ENCODE peak calls at places on chromosomes 2 and 18, in ten cellular contexts. L is tibial nerve, U is spleen, T is OCI-LY7, H is pancreas, M is right cardiac atrium, N is ovary, A is HCT116, W is right atrium auricular region, S is left lung. Y is an unnamed sample.

GRCh38 chr18:58635891-58636290 is 7.0 kb upstream of the ALPK2 start:
- DNase-seq in S (no peak), T (no peak), N (no peak), A (peak), W (no peak), M (no peak), L (no peak), U (no peak), H (no peak), Y (no peak)

GRCh38 chr2:129906139-129906860 is 73.2 kb upstream of the RAB6C start:
- DNase-seq in M (no peak), S (no peak), T (no peak), L (no peak), N (no peak), H (peak), W (no peak), A (no peak), U (no peak), Y (no peak)

GRCh38 chr18:56431551-56431950 is 206.8 kb downstream of the TXNL1 start:
- DNase-seq in S (no peak), H (no peak), N (no peak), T (no peak), A (no peak), L (no peak), M (no peak), W (no peak), U (no peak), Y (no peak)

GRCh38 chr2:226865273-226865672 is 29.4 kb downstream of the RHBDD1 start:
- DNase-seq in H (no peak), W (no peak), S (no peak), N (no peak), A (no peak), L (no peak), T (no peak), M (no peak), U (no peak), Y (no peak)

GRCh38 chr2:42084231-42084671 is 36.4 kb downstream of the PKDCC start:
- DNase-seq in S (no peak), A (no peak), N (peak), W (no peak), H (no peak), L (peak), U (peak), T (no peak), M (peak), Y (no peak)

GRCh38 chr2:59754336-59754735 is 799.1 kb downstream of the BCL11A start:
- DNase-seq in T (no peak), W (no peak), M (no peak), H (no peak), U (no peak), N (no peak), A (no peak), S (no peak), L (no peak), Y (no peak)

GRCh38 chr2:47072728-47073191 is 82.3 kb downstream of the STPG4 start:
- DNase-seq in H (no peak), M (peak), U (no peak), S (no peak), W (no peak), L (peak), N (peak), T (peak), A (no peak), Y (peak)

GRCh38 chr2:100520224-100520623 is 42.6 kb upstream of the PDCL3 start:
- DNase-seq in W (no peak), A (no peak), L (no peak), U (no peak), T (no peak), H (no peak), M (no peak), N (no peak), S (no peak), Y (no peak)

GRCh38 chr2:46259782-46260178 is 37.4 kb upstream of the EPAS1 start:
- DNase-seq in H (no peak), L (no peak), S (no peak), A (no peak), U (no peak), N (no peak), T (no peak), M (no peak), W (no peak), Y (no peak)

GRCh38 chr2:164745012-164745797 is 96.4 kb downstream of the COBLL1 start:
- DNase-seq in T (no peak), S (no peak), H (no peak), M (no peak), W (no peak), A (no peak), U (no peak), L (no peak), N (no peak), Y (no peak)

GRCh38 chr2:151718796-151719195 is 15.5 kb downstream of the NEB start:
- DNase-seq in A (no peak), H (no peak), W (no peak), S (no peak), L (no peak), U (no peak), M (no peak), N (no peak), T (no peak), Y (no peak)

GRCh38 chr2:7878786-7879515 is 802.9 kb upstream of the ID2 start:
- DNase-seq in H (no peak), W (no peak), N (no peak), A (no peak), S (no peak), U (no peak), M (peak), T (no peak), L (no peak), Y (no peak)

GRCh38 chr18:74775239-74775638 is 177.6 kb downstream of the ZNF407 start:
- DNase-seq in A (no peak), W (no peak), U (no peak), T (no peak), H (no peak), S (no peak), N (no peak), M (no peak), L (no peak), Y (no peak)

GRCh38 chr2:213242653-213243052 is 41.6 kb upstream of the SPAG16 start:
- DNase-seq in S (no peak), N (no peak), A (no peak), U (no peak), L (no peak), H (no peak), W (no peak), T (no peak), M (no peak), Y (no peak)

GRCh38 chr2:47488870-47489584 is 86.1 kb downstream of the MSH2 start:
- DNase-seq in U (no peak), T (no peak), S (no peak), A (peak), H (no peak), W (no peak), N (no peak), M (no peak), L (peak), Y (no peak)

GRCh38 chr2:181656450-181657261 is at the start of gene CERKL:
- DNase-seq in N (no peak), M (peak), S (peak), W (no peak), L (no peak), U (peak), H (peak), T (no peak), A (peak), Y (peak)

GRCh38 chr2:234091432-234091879 is 41.0 kb downstream of the SPP2 start:
- DNase-seq in H (no peak), A (no peak), S (no peak), U (no peak), W (no peak), T (no peak), M (no peak), N (no peak), L (no peak), Y (no peak)

GRCh38 chr2:22944141-22944540 is 440.8 kb upstream of the KLHL29 start:
- DNase-seq in W (no peak), S (peak), U (no peak), L (no peak), T (no peak), N (no peak), M (no peak), A (no peak), H (no peak), Y (no peak)

GRCh38 chr2:151306621-151307020 is 17.2 kb upstream of the NMI start:
- DNase-seq in M (no peak), W (no peak), S (no peak), L (no peak), U (no peak), T (no peak), A (no peak), N (no peak), H (no peak), Y (no peak)

GRCh38 chr18:9824474-9824832 is 61.3 kb upstream of the TXNDC2 start:
- DNase-seq in N (no peak), H (no peak), U (no peak), T (no peak), L (no peak), M (peak), S (no peak), W (peak), A (no peak), Y (no peak)

GRCh38 chr18:34957864-34958259 is 83.4 kb upstream of the MAPRE2 start:
- DNase-seq in L (no peak), H (no peak), A (no peak), N (no peak), W (no peak), U (no peak), M (no peak), S (no peak), T (no peak), Y (no peak)

GRCh38 chr2:206267567-206267966 is 6.9 kb upstream of the ZDBF2 start:
- DNase-seq in A (no peak), N (no peak), S (no peak), W (no peak), L (no peak), H (no peak), T (no peak), M (no peak), U (no peak), Y (no peak)

GRCh38 chr18:25830787-25831186 is 259.6 kb downstream of the SS18 start:
- DNase-seq in A (no peak), L (peak), U (no peak), S (no peak), H (no peak), T (no peak), W (peak), M (peak), N (peak), Y (no peak)

GRCh38 chr2:32750880-32751279 is 123.0 kb downstream of the TTC27 start:
- DNase-seq in N (no peak), S (no peak), A (no peak), H (no peak), W (no peak), U (no peak), L (no peak), T (no peak), M (no peak), Y (no peak)

GRCh38 chr2:54863660-54864059 is 140.2 kb downstream of the EML6 start:
- DNase-seq in N (no peak), W (no peak), A (no peak), M (no peak), S (no peak), L (no peak), T (no peak), U (no peak), H (no peak), Y (no peak)

GRCh38 chr2:96499061-96499960 is 5.8 kb downstream of the NEURL3 start:
- DNase-seq in U (no peak), A (no peak), W (peak), H (no peak), L (no peak), N (no peak), M (no peak), T (no peak), S (no peak), Y (no peak)

GRCh38 chr2:12950957-12951656 is 234.4 kb downstream of the TRIB2 start:
- DNase-seq in N (no peak), W (no peak), L (no peak), M (no peak), U (no peak), A (no peak), H (no peak), T (no peak), S (no peak), Y (no peak)

GRCh38 chr2:66575625-66576371 is 140.9 kb downstream of the MEIS1 start:
- DNase-seq in U (peak), W (no peak), S (peak), L (no peak), N (peak), H (peak), M (peak), A (no peak), T (no peak), Y (peak)

GRCh38 chr18:50956116-50956515 is 11.7 kb upstream of the ELAC1 start:
- DNase-seq in H (no peak), L (no peak), A (no peak), N (no peak), M (no peak), W (no peak), S (no peak), T (no peak), U (no peak), Y (no peak)

GRCh38 chr2:151757861-151758260 is 23.6 kb upstream of the NEB start:
- DNase-seq in A (no peak), T (no peak), L (no peak), U (no peak), M (no peak), N (no peak), H (no peak), S (no peak), W (no peak), Y (no peak)

DNA sequence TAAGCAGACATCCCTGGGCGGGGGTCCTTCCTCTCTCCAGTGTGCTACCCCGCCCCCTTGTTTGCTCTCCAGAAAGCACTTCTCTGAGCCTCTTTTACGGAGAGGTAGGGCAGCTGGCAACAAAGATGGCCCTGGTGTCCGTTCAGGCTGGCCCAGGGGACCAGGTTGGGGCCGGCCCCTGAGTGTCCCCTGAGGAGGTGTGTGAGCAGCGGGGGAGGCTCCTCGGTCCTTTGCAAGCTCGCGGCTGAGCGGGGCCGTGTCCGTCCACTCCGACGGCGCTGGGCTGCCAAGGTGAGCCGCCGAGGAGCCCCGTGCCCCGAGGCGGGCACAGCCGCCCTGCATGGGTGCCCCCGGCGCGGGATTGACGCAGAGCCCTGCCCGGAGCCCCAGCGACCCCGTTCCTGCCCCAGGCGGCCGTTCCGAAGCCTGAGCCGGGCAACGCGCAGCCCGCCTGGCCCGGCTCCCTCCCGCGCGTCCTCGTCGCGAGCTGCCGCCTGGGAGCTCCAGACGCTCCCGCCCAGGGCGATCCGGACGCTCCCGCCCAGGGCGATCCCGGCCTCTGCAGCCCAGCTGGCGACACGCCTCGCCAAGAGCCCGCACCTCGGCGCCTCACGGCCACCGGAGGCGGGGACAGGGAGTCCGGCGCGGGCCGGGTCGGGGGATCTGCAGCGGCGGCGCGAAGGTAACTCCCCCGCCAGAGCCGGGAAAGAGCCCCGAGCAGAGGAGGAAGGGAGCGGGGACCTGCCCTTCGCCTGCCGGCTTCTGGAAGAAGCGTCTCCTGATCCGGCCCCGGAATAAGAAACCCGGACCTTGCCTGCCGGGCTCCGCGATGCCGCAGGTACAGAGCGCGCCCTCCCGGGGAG is at the start of gene PROKR1:
- DNase-seq in T (no peak), W (no peak), L (no peak), A (no peak), U (peak), S (peak), N (no peak), H (peak), M (peak), Y (peak)
- H3K4me3 ChIP-seq in T (no peak), W (peak), L (peak), A (no peak), U (peak), S (peak), N (peak), H (peak), M (peak), Y (peak)

DNA sequence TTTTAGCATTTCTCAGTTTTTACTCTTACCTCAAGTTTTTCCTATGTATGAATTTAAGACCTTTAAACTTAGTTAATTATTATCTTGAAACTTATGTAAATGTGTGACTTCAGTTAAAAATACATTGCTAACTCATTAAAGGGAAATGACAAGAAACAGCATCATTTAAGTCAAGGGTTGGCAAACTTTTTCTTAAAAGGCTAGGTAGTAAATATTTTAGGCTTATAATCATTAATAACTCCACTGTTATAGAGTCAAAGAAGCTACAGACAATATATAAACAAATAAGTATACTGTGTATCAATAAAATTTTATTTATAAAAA is 259.7 kb upstream of the RBMS1 start:
- DNase-seq in N (no peak), W (no peak), U (no peak), M (no peak), A (no peak), H (no peak), T (no peak), S (no peak), L (no peak), Y (no peak)
- H3K4me3 ChIP-seq in N (no peak), W (no peak), U (no peak), M (no peak), A (no peak), H (no peak), T (no peak), S (no peak), L (no peak), Y (no peak)

DNA sequence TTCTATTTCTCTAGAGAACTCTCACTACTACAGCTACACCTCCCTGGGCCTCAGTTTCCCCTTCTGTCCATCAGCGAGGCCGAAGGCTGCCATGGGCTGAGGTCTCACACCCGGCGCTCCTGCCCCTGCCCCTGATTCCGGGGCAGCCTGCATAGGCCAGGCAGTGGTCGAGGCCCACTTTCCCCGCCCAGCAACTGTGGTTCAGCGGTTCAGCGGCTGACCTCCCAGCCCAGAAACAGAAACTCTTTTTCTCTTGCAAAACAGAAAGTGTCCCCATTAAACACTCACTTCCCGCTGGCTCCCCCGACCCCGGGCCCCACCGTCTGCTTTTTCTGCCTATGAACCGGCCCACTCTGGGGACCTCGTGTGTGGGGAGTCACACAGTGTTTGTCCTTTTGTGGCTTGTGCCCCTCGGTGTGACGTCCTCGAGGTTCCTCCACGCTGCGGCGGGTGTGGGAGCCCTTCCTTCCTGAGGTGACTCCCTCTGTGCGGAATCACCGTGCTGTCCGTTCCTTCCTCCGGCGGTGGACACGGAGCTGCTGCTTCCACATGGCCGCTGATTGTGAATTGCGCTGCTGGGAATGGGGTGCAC is 16.0 kb downstream of the PDCD1 start:
- DNase-seq in W (peak), S (peak), A (no peak), L (peak), T (no peak), H (peak), M (peak), N (no peak), U (peak), Y (peak)
- H3K4me3 ChIP-seq in W (no peak), S (peak), A (no peak), L (peak), T (no peak), H (no peak), M (no peak), N (no peak), U (peak), Y (peak)

GRCh38 chr2:222568866-222569265 is 87.0 kb downstream of the FARSB start:
- DNase-seq in H (no peak), W (no peak), U (no peak), L (peak), N (peak), T (no peak), M (peak), S (no peak), A (no peak), Y (no peak)
- H3K4me3 ChIP-seq in H (no peak), W (no peak), U (no peak), L (no peak), N (no peak), T (no peak), M (no peak), S (no peak), A (no peak), Y (no peak)

GRCh38 chr2:229849073-229849472 is 72.7 kb downstream of the TRIP12 start:
- DNase-seq in A (no peak), S (no peak), H (no peak), U (no peak), L (no peak), N (no peak), T (no peak), W (no peak), M (no peak), Y (no peak)
- H3K4me3 ChIP-seq in A (no peak), S (no peak), H (no peak), U (no peak), L (no peak), N (no peak), T (no peak), W (no peak), M (no peak), Y (no peak)

DNA sequence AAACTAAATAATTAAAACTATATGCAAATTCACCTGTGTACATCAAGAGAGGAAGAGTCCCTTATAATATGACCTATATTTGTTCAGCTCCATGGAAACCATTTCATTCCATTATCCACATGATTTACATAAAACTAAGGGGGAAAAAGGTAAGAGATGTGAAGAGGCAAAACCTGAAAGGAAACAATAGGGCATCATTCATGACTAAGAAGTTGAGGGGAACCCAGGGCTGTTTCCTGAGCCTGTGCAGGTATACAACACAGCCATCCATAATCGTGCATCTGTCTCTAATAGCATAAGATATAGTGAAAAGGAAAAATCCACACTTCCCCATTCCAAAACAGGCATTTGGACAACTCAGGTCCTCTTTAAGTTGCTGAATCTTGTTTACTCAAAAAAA is 151.3 kb downstream of the NR4A2 start:
- DNase-seq in H (no peak), W (no peak), U (no peak), N (no peak), A (no peak), S (no peak), L (no peak), T (no peak), M (no peak), Y (no peak)
- H3K4me3 ChIP-seq in H (no peak), W (no peak), U (no peak), N (no peak), A (no peak), S (no peak), L (no peak), T (no peak), M (no peak), Y (no peak)

GRCh38 chr2:3659447-3660432 is 1.7 kb downstream of the ALLC start:
- DNase-seq in S (no peak), W (no peak), L (peak), N (no peak), U (peak), A (no peak), T (no peak), M (peak), H (peak), Y (no peak)
- H3K4me3 ChIP-seq in S (no peak), W (no peak), L (no peak), N (no peak), U (no peak), A (no peak), T (no peak), M (no peak), H (no peak), Y (no peak)

Y was measured in lower lobe of right lung.